ENCODE peak calls at places on chromosomes 4 and X, in six cellular contexts. One of them, this sample, is unnamed.
A peak's percentile ranks its signal among the peaks of the same experiment; 100 is the strongest.

GRCh38 chrX:38220024-38220935 is at the start of gene SRPX:
- DNase-seq in tibial nerve: no peak
- DNase-seq in body of pancreas: peak; percentile 25
- DNase-seq in thyroid gland: peak; percentile 12
- DNase-seq in Peyer's patch: no peak
- DNase-seq in stomach: peak; percentile 29
- DNase-seq in this sample: peak; percentile 15

GRCh38 chr4:650951-651883 is 22.9 kb downstream of the ATP5ME start:
- DNase-seq in tibial nerve: no peak
- DNase-seq in body of pancreas: no peak
- DNase-seq in thyroid gland: peak; percentile 76
- DNase-seq in Peyer's patch: no peak
- DNase-seq in stomach: no peak
- DNase-seq in this sample: no peak

GRCh38 chr4:139988863-139989765 is 164.9 kb downstream of the MAML3 start:
- DNase-seq in tibial nerve: no peak
- DNase-seq in body of pancreas: peak; percentile 26
- DNase-seq in thyroid gland: no peak
- DNase-seq in Peyer's patch: no peak
- DNase-seq in stomach: peak; percentile 34
- DNase-seq in this sample: peak; percentile 86

GRCh38 chr4:79163981-79164490 is 161.8 kb downstream of the NAA11 start:
- DNase-seq in tibial nerve: no peak
- DNase-seq in body of pancreas: no peak
- DNase-seq in thyroid gland: no peak
- DNase-seq in Peyer's patch: no peak
- DNase-seq in stomach: no peak
- DNase-seq in this sample: no peak

GRCh38 chr4:1981251-1982055 is 27.3 kb downstream of the NELFA start:
- DNase-seq in tibial nerve: no peak
- DNase-seq in body of pancreas: no peak
- DNase-seq in thyroid gland: no peak
- DNase-seq in Peyer's patch: no peak
- DNase-seq in stomach: peak; percentile 69
- DNase-seq in this sample: no peak

GRCh38 chr4:155950461-155950860 is 3.2 kb downstream of the CTSO start:
- DNase-seq in tibial nerve: no peak
- DNase-seq in body of pancreas: no peak
- DNase-seq in thyroid gland: no peak
- DNase-seq in Peyer's patch: no peak
- DNase-seq in stomach: no peak
- DNase-seq in this sample: no peak

GRCh38 chrX:38817004-38817703 is 15.9 kb downstream of the MID1IP1 start:
- DNase-seq in tibial nerve: no peak
- DNase-seq in body of pancreas: peak; percentile 42
- DNase-seq in thyroid gland: peak; percentile 50
- DNase-seq in Peyer's patch: peak; percentile 63
- DNase-seq in stomach: no peak
- DNase-seq in this sample: peak; percentile 71

GRCh38 chr4:138053601-138054322 is 188.4 kb downstream of the SLC7A11 start:
- DNase-seq in tibial nerve: no peak
- DNase-seq in body of pancreas: no peak
- DNase-seq in thyroid gland: no peak
- DNase-seq in Peyer's patch: no peak
- DNase-seq in stomach: no peak
- DNase-seq in this sample: peak; percentile 38

GRCh38 chrX:75544760-75545159 is 21.9 kb upstream of the ZDHHC15 start:
- DNase-seq in tibial nerve: no peak
- DNase-seq in body of pancreas: no peak
- DNase-seq in thyroid gland: no peak
- DNase-seq in Peyer's patch: no peak
- DNase-seq in stomach: no peak
- DNase-seq in this sample: no peak

GRCh38 chr4:20672262-20672661 is 28.0 kb upstream of the PACRGL start:
- DNase-seq in tibial nerve: no peak
- DNase-seq in body of pancreas: no peak
- DNase-seq in thyroid gland: no peak
- DNase-seq in Peyer's patch: no peak
- DNase-seq in stomach: no peak
- DNase-seq in this sample: no peak

GRCh38 chr4:110073045-110073845 is 125.2 kb downstream of the ELOVL6 start:
- DNase-seq in tibial nerve: no peak
- DNase-seq in body of pancreas: peak; percentile 35
- DNase-seq in thyroid gland: peak; percentile 31
- DNase-seq in Peyer's patch: no peak
- DNase-seq in stomach: peak; percentile 75
- DNase-seq in this sample: no peak

GRCh38 chr4:33941854-33942253 is 2302.5 kb downstream of the ARAP2 start:
- DNase-seq in tibial nerve: no peak
- DNase-seq in body of pancreas: no peak
- DNase-seq in thyroid gland: no peak
- DNase-seq in Peyer's patch: no peak
- DNase-seq in stomach: no peak
- DNase-seq in this sample: no peak

GRCh38 chr4:101356928-101357327 is 9.6 kb upstream of the PPP3CA start:
- DNase-seq in tibial nerve: no peak
- DNase-seq in body of pancreas: peak; percentile 67
- DNase-seq in thyroid gland: peak; percentile 57
- DNase-seq in Peyer's patch: no peak
- DNase-seq in stomach: peak; percentile 68
- DNase-seq in this sample: no peak

GRCh38 chrX:74293343-74293946 is 10.5 kb upstream of the ZCCHC13 start:
- DNase-seq in tibial nerve: peak; percentile 40
- DNase-seq in body of pancreas: peak; percentile 84
- DNase-seq in thyroid gland: peak; percentile 79
- DNase-seq in Peyer's patch: peak; percentile 85
- DNase-seq in stomach: peak; percentile 75
- DNase-seq in this sample: peak; percentile 77

GRCh38 chr4:99679204-99679603 is 21.6 kb upstream of the C4orf54 start:
- DNase-seq in tibial nerve: no peak
- DNase-seq in body of pancreas: peak; percentile 61
- DNase-seq in thyroid gland: peak; percentile 48
- DNase-seq in Peyer's patch: no peak
- DNase-seq in stomach: no peak
- DNase-seq in this sample: no peak

GRCh38 chrX:130264573-130264972 is 4.1 kb downstream of the ZNF280C start:
- DNase-seq in tibial nerve: no peak
- DNase-seq in body of pancreas: no peak
- DNase-seq in thyroid gland: no peak
- DNase-seq in Peyer's patch: no peak
- DNase-seq in stomach: no peak
- DNase-seq in this sample: no peak

GRCh38 chr4:31052519-31052918 is 332.4 kb downstream of the PCDH7 start:
- DNase-seq in tibial nerve: no peak
- DNase-seq in body of pancreas: no peak
- DNase-seq in thyroid gland: no peak
- DNase-seq in Peyer's patch: no peak
- DNase-seq in stomach: no peak
- DNase-seq in this sample: no peak

GRCh38 chrX:153411988-153412574 is 809 bp downstream of the ZFP92 start:
- DNase-seq in tibial nerve: no peak
- DNase-seq in body of pancreas: no peak
- DNase-seq in thyroid gland: no peak
- DNase-seq in Peyer's patch: no peak
- DNase-seq in stomach: no peak
- DNase-seq in this sample: no peak

GRCh38 chr4:1508161-1509160 is 102.2 kb upstream of the NKX1-1 start:
- DNase-seq in tibial nerve: no peak
- DNase-seq in body of pancreas: peak; percentile 3
- DNase-seq in thyroid gland: no peak
- DNase-seq in Peyer's patch: no peak
- DNase-seq in stomach: no peak
- DNase-seq in this sample: no peak

DNA sequence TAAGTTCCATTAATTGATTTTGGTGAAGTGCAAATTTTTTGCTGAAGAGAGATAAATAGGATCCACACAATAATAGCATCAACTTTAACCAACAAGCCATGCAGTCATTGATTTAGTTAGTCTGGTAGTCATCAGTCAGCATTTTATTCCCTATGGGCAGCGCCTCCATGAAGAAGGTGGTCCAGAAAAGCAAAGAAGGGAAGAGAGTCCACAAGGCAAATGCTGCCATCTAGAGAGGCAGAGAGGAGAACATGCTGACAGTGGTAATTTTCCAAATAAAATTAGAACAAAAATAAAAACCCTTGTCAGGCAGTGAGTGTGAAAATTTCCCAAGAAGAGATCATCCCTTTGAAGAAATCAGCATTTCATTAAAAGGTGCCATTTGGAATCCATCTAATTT is 366.7 kb upstream of the FAM241A start:
- DNase-seq in tibial nerve: no peak
- DNase-seq in body of pancreas: no peak
- DNase-seq in thyroid gland: no peak
- DNase-seq in Peyer's patch: no peak
- DNase-seq in stomach: no peak
- DNase-seq in this sample: no peak
- TF ChIP-seq CTCF in tibial nerve: no peak
- TF ChIP-seq CTCF in body of pancreas: no peak
- TF ChIP-seq CTCF in thyroid gland: no peak
- TF ChIP-seq CTCF in Peyer's patch: no peak
- TF ChIP-seq CTCF in stomach: no peak
- TF ChIP-seq CTCF in this sample: no peak

GRCh38 chr4:143335979-143336827 is 473 bp upstream of the GAB1 start:
- DNase-seq in tibial nerve: peak; percentile 75
- DNase-seq in body of pancreas: peak; percentile 84
- DNase-seq in thyroid gland: peak; percentile 88
- DNase-seq in Peyer's patch: peak; percentile 90
- DNase-seq in stomach: peak; percentile 87
- DNase-seq in this sample: peak; percentile 93
- TF ChIP-seq POLR2A in tibial nerve: peak; percentile 67
- TF ChIP-seq POLR2A in body of pancreas: peak; percentile 69
- TF ChIP-seq POLR2A in thyroid gland: peak; percentile 70
- TF ChIP-seq POLR2A in Peyer's patch: peak; percentile 56
- TF ChIP-seq POLR2A in stomach: no peak
- TF ChIP-seq POLR2A in this sample: peak; percentile 65

DNA sequence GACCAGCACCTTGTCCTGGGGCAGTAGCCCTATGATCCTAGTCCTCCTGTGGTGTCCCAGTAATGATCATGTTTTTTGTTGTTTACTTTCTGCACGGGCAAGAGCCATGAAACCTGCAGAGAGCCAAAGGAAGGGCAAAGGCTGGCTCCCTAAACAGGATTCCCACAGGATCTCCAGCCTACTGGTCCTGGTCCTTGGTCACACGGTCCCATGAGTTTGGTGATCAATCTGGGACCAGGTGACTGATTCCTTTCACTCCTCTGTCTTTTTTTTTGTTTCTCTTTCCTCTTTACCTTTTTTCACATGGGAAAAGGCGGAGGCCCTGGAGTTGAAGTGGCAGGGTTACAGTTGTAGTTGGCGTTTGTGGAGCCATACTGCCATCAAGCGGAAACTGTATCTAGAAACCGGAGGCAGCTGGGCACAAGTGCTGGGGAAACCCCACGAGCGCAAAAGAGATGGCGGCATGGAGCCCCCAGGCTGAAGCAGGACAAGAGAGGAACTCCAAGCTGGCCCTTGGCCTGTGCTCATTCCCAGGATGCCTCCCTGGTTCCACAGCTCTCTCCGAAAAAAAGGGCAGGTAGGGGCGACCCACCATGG is 34.6 kb downstream of the NBDY start:
- DNase-seq in tibial nerve: no peak
- DNase-seq in body of pancreas: peak; percentile 88
- DNase-seq in thyroid gland: no peak
- DNase-seq in Peyer's patch: peak; percentile 92
- DNase-seq in stomach: peak; percentile 82
- DNase-seq in this sample: peak; percentile 84
- H3K4me1 ChIP-seq in tibial nerve: peaks cover 10% of the 10 kb centered on the region
- H3K4me1 ChIP-seq in body of pancreas: peaks cover 8% of the 10 kb centered on the region
- H3K4me1 ChIP-seq in thyroid gland: peaks cover 8% of the 10 kb centered on the region
- H3K4me1 ChIP-seq in Peyer's patch: peaks cover 12% of the 10 kb centered on the region
- H3K4me1 ChIP-seq in stomach: no peaks in the 10 kb centered on the region
- H3K4me1 ChIP-seq in this sample: no peaks in the 10 kb centered on the region

GRCh38 chrX:19972984-19973383 is 17.9 kb downstream of the BCLAF3 start:
- DNase-seq in tibial nerve: no peak
- DNase-seq in body of pancreas: no peak
- DNase-seq in thyroid gland: no peak
- DNase-seq in Peyer's patch: no peak
- DNase-seq in stomach: no peak
- DNase-seq in this sample: no peak

GRCh38 chrX:19975862-19976261 is 15.0 kb downstream of the BCLAF3 start:
- DNase-seq in tibial nerve: no peak
- DNase-seq in body of pancreas: no peak
- DNase-seq in thyroid gland: no peak
- DNase-seq in Peyer's patch: no peak
- DNase-seq in stomach: no peak
- DNase-seq in this sample: no peak
- TF ChIP-seq CTCF in tibial nerve: no peak
- TF ChIP-seq CTCF in body of pancreas: no peak
- TF ChIP-seq CTCF in thyroid gland: no peak
- TF ChIP-seq CTCF in Peyer's patch: no peak
- TF ChIP-seq CTCF in stomach: no peak
- TF ChIP-seq CTCF in this sample: no peak

GRCh38 chr4:73742776-73743175 is 2.4 kb downstream of the CXCL8 start:
- DNase-seq in tibial nerve: no peak
- DNase-seq in body of pancreas: no peak
- DNase-seq in thyroid gland: no peak
- DNase-seq in Peyer's patch: no peak
- DNase-seq in stomach: no peak
- DNase-seq in this sample: no peak

GRCh38 chr4:73743825-73744602 is 3.6 kb downstream of the CXCL8 start:
- DNase-seq in tibial nerve: no peak
- DNase-seq in body of pancreas: no peak
- DNase-seq in thyroid gland: no peak
- DNase-seq in Peyer's patch: no peak
- DNase-seq in stomach: no peak
- DNase-seq in this sample: no peak

GRCh38 chr4:73741140-73741749 is 876 bp downstream of the CXCL8 start:
- DNase-seq in tibial nerve: no peak
- DNase-seq in body of pancreas: no peak
- DNase-seq in thyroid gland: no peak
- DNase-seq in Peyer's patch: no peak
- DNase-seq in stomach: no peak
- DNase-seq in this sample: no peak

GRCh38 chr4:73735231-73735630 is 5.1 kb upstream of the CXCL8 start:
- DNase-seq in tibial nerve: no peak
- DNase-seq in body of pancreas: no peak
- DNase-seq in thyroid gland: no peak
- DNase-seq in Peyer's patch: no peak
- DNase-seq in stomach: no peak
- DNase-seq in this sample: no peak

DNA sequence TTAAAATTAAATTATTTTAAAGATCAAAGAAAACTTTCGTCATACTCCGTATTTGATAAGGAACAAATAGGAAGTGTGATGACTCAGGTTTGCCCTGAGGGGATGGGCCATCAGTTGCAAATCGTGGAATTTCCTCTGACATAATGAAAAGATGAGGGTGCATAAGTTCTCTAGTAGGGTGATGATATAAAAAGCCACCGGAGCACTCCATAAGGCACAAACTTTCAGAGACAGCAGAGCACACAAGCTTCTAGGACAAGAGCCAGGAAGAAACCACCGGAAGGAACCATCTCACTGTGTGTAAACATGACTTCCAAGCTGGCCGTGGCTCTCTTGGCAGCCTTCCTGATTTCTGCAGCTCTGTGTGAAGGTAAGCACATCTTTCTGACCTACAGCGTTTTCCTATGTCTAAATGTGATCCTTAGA is at the start of gene CXCL8:
- DNase-seq in tibial nerve: peak; percentile 47
- DNase-seq in body of pancreas: peak; percentile 81
- DNase-seq in thyroid gland: peak; percentile 76
- DNase-seq in Peyer's patch: peak; percentile 67
- DNase-seq in stomach: peak; percentile 70
- DNase-seq in this sample: peak; percentile 58
- TF ChIP-seq POLR2A in tibial nerve: no peak
- TF ChIP-seq POLR2A in body of pancreas: peak; percentile 40
- TF ChIP-seq POLR2A in thyroid gland: no peak
- TF ChIP-seq POLR2A in Peyer's patch: no peak
- TF ChIP-seq POLR2A in stomach: no peak
- TF ChIP-seq POLR2A in this sample: no peak